ENCODE peak calls at places on chromosomes 12 and 14, in four cellular contexts. O is BJ; A is fibroblast of mammary gland; N is CD4-positive, alpha-beta memory T cell. Q is an unnamed sample.

GRCh38 chr12:54411398-54412241 is 7.4 kb downstream of the ITGA5 start:
- DNase-seq in O (peak), A (peak), N (peak), Q (no peak)

GRCh38 chr12:22981711-22982110 is 356.7 kb downstream of the ETNK1 start:
- DNase-seq in A (peak), O (no peak), N (no peak), Q (no peak)

GRCh38 chr12:58774008-58774407 is 146.3 kb downstream of the LRIG3 start:
- DNase-seq in O (no peak), N (no peak), A (no peak), Q (no peak)

GRCh38 chr12:123263196-123263817 is 8.3 kb downstream of the CDK2AP1 start:
- DNase-seq in O (no peak), A (no peak), N (no peak), Q (no peak)

GRCh38 chr12:2341871-2342270 is 289.1 kb downstream of the CACNA1C start:
- DNase-seq in N (no peak), O (peak), A (peak), Q (no peak)

GRCh38 chr12:88361493-88361892 is 218.8 kb downstream of the KITLG start:
- DNase-seq in A (peak), O (no peak), N (no peak), Q (no peak)

GRCh38 chr12:82910246-82910893 is 223.7 kb downstream of the TMTC2 start:
- DNase-seq in N (no peak), A (no peak), O (no peak), Q (no peak)

GRCh38 chr12:30610718-30611117 is 85.0 kb downstream of the IPO8 start:
- DNase-seq in N (no peak), O (no peak), A (no peak), Q (no peak)

GRCh38 chr14:102277874-102278630 is 26.9 kb downstream of the MOK start:
- DNase-seq in A (peak), N (no peak), O (no peak), Q (no peak)

GRCh38 chr12:75774309-75775052 is 257.1 kb downstream of the PHLDA1 start:
- DNase-seq in O (no peak), N (no peak), A (no peak), Q (no peak)

GRCh38 chr14:58362798-58363412 is 32.8 kb upstream of the TOMM20L start:
- DNase-seq in O (no peak), A (peak), N (peak), Q (no peak)

GRCh38 chr12:14950421-14950820 is 11.0 kb downstream of the ARHGDIB start:
- DNase-seq in A (no peak), O (no peak), N (no peak), Q (no peak)

GRCh38 chr12:95336387-95337067 is 118.9 kb downstream of the VEZT start:
- DNase-seq in N (no peak), O (peak), A (peak), Q (no peak)

GRCh38 chr14:34997762-34998161 is 15.0 kb downstream of the SRP54 start:
- DNase-seq in O (no peak), A (no peak), N (no peak), Q (no peak)

GRCh38 chr12:57135487-57135886 is 7.2 kb downstream of the LRP1 start:
- DNase-seq in N (no peak), O (no peak), A (peak), Q (no peak)

GRCh38 chr12:115355301-115355700 is 671.3 kb upstream of the TBX3 start:
- DNase-seq in O (no peak), N (no peak), A (peak), Q (no peak)

GRCh38 chr12:51245476-51246253 is 7.0 kb downstream of the DAZAP2 start:
- DNase-seq in A (no peak), N (no peak), O (no peak), Q (no peak)

GRCh38 chr14:51157012-51157411 is 62.1 kb upstream of the TRIM9 start:
- DNase-seq in A (peak), O (no peak), N (no peak), Q (no peak)

GRCh38 chr12:623172-623864 is 39.9 kb downstream of the NINJ2 start:
- DNase-seq in N (no peak), A (no peak), O (no peak), Q (no peak)

GRCh38 chr12:124698211-124698997 is 131.0 kb upstream of the NCOR2 start:
- DNase-seq in N (no peak), A (peak), O (no peak), Q (no peak)

GRCh38 chr12:108515916-108516315 is 839 bp downstream of the FICD start:
- DNase-seq in A (no peak), N (no peak), O (no peak), Q (peak)

GRCh38 chr12:66008985-66009384 is 121.6 kb downstream of the LLPH start:
- DNase-seq in N (no peak), O (no peak), A (no peak), Q (no peak)

GRCh38 chr14:53963491-53964227 is 7.0 kb upstream of the BMP4 start:
- DNase-seq in O (no peak), A (no peak), N (no peak), Q (no peak)

GRCh38 chr14:101226603-101227425 is 323.3 kb upstream of the RTL1 start:
- DNase-seq in N (no peak), O (no peak), A (no peak), Q (peak)

GRCh38 chr12:132881853-132882252 is 5.6 kb downstream of the CHFR start:
- DNase-seq in N (no peak), A (no peak), O (peak), Q (no peak)

GRCh38 chr12:122406701-122407154 is 15.7 kb downstream of the CLIP1 start:
- DNase-seq in A (peak), O (peak), N (no peak), Q (no peak)

GRCh38 chr14:84252706-84253105 is 1277.2 kb upstream of the FLRT2 start:
- DNase-seq in O (no peak), N (no peak), A (no peak), Q (no peak)

GRCh38 chr12:17802657-17803641 is 287.0 kb downstream of the RERGL start:
- DNase-seq in A (no peak), O (no peak), N (no peak), Q (no peak)

GRCh38 chr12:21828779-21829178 is 54.3 kb upstream of the KCNJ8 start:
- DNase-seq in A (peak), N (no peak), O (peak), Q (no peak)

GRCh38 chr12:54143233-54143986 is 45.4 kb downstream of the SMUG1 start:
- DNase-seq in A (no peak), N (no peak), O (no peak), Q (no peak)

GRCh38 chr12:115194448-115194847 is 510.5 kb upstream of the TBX3 start:
- DNase-seq in N (no peak), A (no peak), O (no peak), Q (no peak)

GRCh38 chr14:88919502-88919901 is 95.1 kb downstream of the TTC8 start:
- DNase-seq in O (no peak), A (no peak), N (no peak), Q (no peak)

GRCh38 chr12:124419292-124420040 is 124.6 kb downstream of the RFLNA start:
- DNase-seq in A (no peak), O (no peak), N (no peak), Q (no peak)

GRCh38 chr12:43847427-43847826 is 11.5 kb downstream of the TMEM117 start:
- DNase-seq in O (peak), N (no peak), A (peak), Q (no peak)

GRCh38 chr14:63276016-63276415 is 42.7 kb downstream of the GPHB5 start:
- DNase-seq in A (no peak), O (no peak), N (no peak), Q (no peak)

GRCh38 chr14:22811752-22812151 is 3.5 kb downstream of the SLC7A7 start:
- DNase-seq in N (no peak), A (no peak), O (no peak), Q (no peak)

GRCh38 chr14:22807432-22808087 is 7.7 kb downstream of the SLC7A7 start:
- DNase-seq in O (no peak), A (no peak), N (no peak), Q (no peak)

GRCh38 chr14:22812744-22813143 is 2.5 kb downstream of the SLC7A7 start:
- DNase-seq in N (no peak), A (no peak), O (no peak), Q (no peak)

GRCh38 chr14:22813145-22813544 is 2.1 kb downstream of the SLC7A7 start:
- DNase-seq in A (no peak), O (no peak), N (no peak), Q (no peak)

DNA sequence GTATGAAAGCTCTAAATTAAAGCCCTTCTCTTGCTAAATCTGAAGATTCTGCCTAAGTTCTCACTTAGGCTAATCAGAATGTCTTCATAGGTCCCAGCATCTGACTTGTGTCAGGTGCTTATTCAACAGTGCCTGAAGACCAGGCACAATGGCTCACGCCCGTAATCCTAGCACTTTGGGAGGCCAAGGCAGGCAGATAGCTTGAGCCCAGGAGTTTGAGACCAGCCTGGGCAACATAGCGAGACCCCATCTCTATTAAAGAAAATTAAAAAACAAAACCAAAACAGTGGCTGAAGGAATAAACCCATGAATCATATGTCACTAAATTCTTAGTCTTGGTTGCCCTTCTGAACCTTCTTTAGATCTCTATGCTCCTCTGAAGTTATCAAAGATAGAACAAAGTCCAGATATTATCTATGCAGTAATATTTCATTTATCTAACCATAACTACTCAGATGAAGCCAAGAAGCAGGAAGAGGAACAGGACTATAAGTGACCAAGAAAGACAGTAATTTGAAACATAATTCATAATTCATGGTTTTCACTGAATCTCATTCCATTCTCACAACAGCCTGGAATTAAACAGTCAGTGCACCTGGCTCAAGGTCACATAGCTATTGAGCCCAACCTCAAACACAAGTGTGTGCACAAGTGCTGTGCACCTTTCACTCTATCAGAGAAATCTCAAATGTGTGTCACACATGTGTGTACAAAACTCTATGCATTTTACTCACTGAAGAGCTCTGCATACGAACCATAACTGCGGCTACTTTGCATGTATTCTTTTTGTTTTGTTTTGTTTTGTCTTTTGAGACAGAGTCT is 6.6 kb downstream of the SLC7A7 start:
- DNase-seq in O (no peak), N (no peak), A (no peak), Q (no peak)
- H3K4me3 ChIP-seq in O (no peak), N (no peak), A (no peak), Q (no peak)

GRCh38 chr12:6950944-6951540 is at the start of gene PTPN6:
- DNase-seq in N (peak), A (no peak), O (no peak), Q (peak)
- H3K4me3 ChIP-seq in N (peak), A (no peak), O (no peak), Q (no peak)

GRCh38 chr14:49483266-49483665 is 102.9 kb downstream of the RPS29 start:
- DNase-seq in N (no peak), O (no peak), A (no peak), Q (no peak)
- H3K4me3 ChIP-seq in N (no peak), O (no peak), A (no peak), Q (no peak)

DNA sequence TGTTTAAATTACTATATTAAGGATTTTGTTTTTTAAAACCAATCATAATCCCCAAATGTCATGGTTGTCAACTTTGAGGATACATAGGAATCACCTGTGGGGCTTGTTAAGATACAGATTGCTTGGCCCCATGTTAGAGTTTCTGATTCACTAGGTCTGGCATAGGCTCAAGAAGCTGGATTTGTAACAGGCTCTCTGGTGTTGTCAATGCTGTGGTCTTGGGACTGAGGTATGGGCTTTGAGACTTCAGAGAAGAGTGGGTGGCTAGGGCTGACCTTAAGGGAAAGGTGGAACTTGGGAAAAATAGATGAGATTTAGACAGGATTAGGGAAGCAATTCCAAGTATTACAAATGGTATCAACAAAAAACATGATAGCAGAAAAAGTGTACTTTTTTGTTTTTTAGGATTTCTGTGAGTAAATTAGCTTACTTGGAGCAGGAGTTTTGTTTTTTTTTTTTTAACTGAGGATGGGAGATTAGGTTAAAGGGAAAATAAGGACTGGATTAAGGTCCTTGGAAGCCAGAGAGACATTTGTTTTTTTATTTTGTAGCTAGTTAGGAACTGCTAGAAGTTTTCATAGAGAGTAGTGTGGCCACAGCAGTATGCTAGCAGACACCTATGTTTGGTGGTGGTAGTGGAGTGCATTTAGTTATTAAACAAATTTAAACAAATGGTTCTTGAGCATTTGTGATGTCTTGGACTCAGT is 88.6 kb downstream of the RAD51B start:
- DNase-seq in A (peak), O (no peak), N (no peak), Q (no peak)
- H3K4me3 ChIP-seq in A (no peak), O (no peak), N (no peak), Q (no peak)

GRCh38 chr14:85533821-85534271 is 3.9 kb downstream of the FLRT2 start:
- DNase-seq in O (no peak), A (peak), N (no peak), Q (no peak)
- H3K4me3 ChIP-seq in O (peak), A (peak), N (no peak), Q (no peak)

GRCh38 chr12:12924169-12924568 is 27.8 kb downstream of the GPRC5D start:
- DNase-seq in N (no peak), A (no peak), O (no peak), Q (no peak)
- H3K4me3 ChIP-seq in N (no peak), A (no peak), O (no peak), Q (no peak)

GRCh38 chr12:25051583-25052190 is 102.8 kb upstream of the BCAT1 start:
- DNase-seq in A (no peak), N (peak), O (no peak), Q (peak)
- H3K4me3 ChIP-seq in A (no peak), N (peak), O (no peak), Q (peak)

GRCh38 chr12:118374126-118374725 is 1.5 kb upstream of the TAOK3 start:
- DNase-seq in O (no peak), N (no peak), A (no peak), Q (no peak)
- H3K4me3 ChIP-seq in O (no peak), N (no peak), A (no peak), Q (peak)

GRCh38 chr12:101620762-101621133 is 26.0 kb downstream of the MYBPC1 start:
- DNase-seq in N (no peak), A (no peak), O (no peak), Q (no peak)
- H3K4me3 ChIP-seq in N (no peak), A (no peak), O (no peak), Q (no peak)

Q was measured in DND-41.